ENCODE peak calls at places on chromosomes 12 and 14, in nine cellular contexts. G is epithelial cell of esophagus, Z is A673, E is GM06990, T is esophagus squamous epithelium, J is HCT116, B is OCI-LY7, Y is neuronal stem cell, D is HAP-1. O is an unnamed sample.

GRCh38 chr14:89137514-89138163 is 279.4 kb downstream of the FOXN3 start:
- DNase-seq in B (no peak), Y (no peak), D (no peak), E (no peak), Z (no peak), J (peak), G (peak), T (peak), O (no peak)

GRCh38 chr14:61517861-61518802 is 177.2 kb upstream of the HIF1A start:
- DNase-seq in B (no peak), G (no peak), J (no peak), Y (no peak), D (no peak), Z (no peak), T (no peak), E (no peak), O (no peak)

GRCh38 chr14:106436310-106436905 is 910.0 kb downstream of the TMEM121 start:
- DNase-seq in D (no peak), Y (no peak), G (peak), J (no peak), T (no peak), E (peak), Z (peak), B (peak), O (peak)

GRCh38 chr12:110108309-110109036 is 15.7 kb upstream of the IFT81 start:
- DNase-seq in T (no peak), G (no peak), Y (no peak), D (no peak), J (no peak), Z (no peak), E (no peak), B (no peak), O (no peak)

GRCh38 chr12:25743679-25744078 is 190.6 kb upstream of the LMNTD1 start:
- DNase-seq in E (no peak), Y (no peak), B (no peak), D (no peak), Z (peak), J (no peak), G (no peak), T (no peak), O (no peak)

GRCh38 chr12:53389702-53390101 is 9.7 kb downstream of the SP1 start:
- DNase-seq in Z (no peak), Y (no peak), G (no peak), J (no peak), T (no peak), B (no peak), D (no peak), E (no peak), O (no peak)

GRCh38 chr14:90518075-90518940 is 121.5 kb downstream of the CALM1 start:
- DNase-seq in E (no peak), J (no peak), D (no peak), B (no peak), G (no peak), Y (no peak), Z (no peak), T (no peak), O (no peak)

GRCh38 chr14:50025776-50026175 is 90.6 kb downstream of the VCPKMT start:
- DNase-seq in B (no peak), Z (no peak), E (no peak), G (peak), Y (no peak), D (no peak), J (no peak), T (no peak), O (peak)

GRCh38 chr12:64385468-64385867 is 5.1 kb downstream of the C12orf56 start:
- DNase-seq in D (no peak), E (no peak), G (peak), B (no peak), Z (no peak), Y (no peak), J (peak), T (no peak), O (no peak)

GRCh38 chr14:102909911-102910310 is 12.6 kb upstream of the AMN start:
- DNase-seq in G (no peak), Y (no peak), J (no peak), T (no peak), Z (no peak), E (no peak), B (no peak), D (no peak), O (no peak)

GRCh38 chr12:138898-139534 is 72.4 kb downstream of the IQSEC3 start:
- DNase-seq in B (no peak), J (no peak), T (no peak), Z (peak), D (no peak), Y (no peak), E (no peak), G (no peak), O (no peak)

GRCh38 chr12:34405286-34406227 is 383.3 kb downstream of the ALG10 start:
- DNase-seq in G (no peak), E (no peak), B (no peak), D (no peak), Y (no peak), Z (no peak), J (no peak), T (no peak), O (no peak)

GRCh38 chr14:102394717-102395378 is 32.1 kb downstream of the TECPR2 start:
- DNase-seq in E (no peak), B (no peak), G (no peak), T (no peak), J (no peak), D (no peak), Z (no peak), Y (no peak), O (peak)

GRCh38 chr12:57110189-57111045 is 745 bp downstream of the STAT6 start:
- DNase-seq in Y (no peak), T (no peak), B (peak), Z (peak), J (no peak), G (peak), D (peak), E (peak), O (peak)

GRCh38 chr12:93577222-93577621 is 4.7 kb downstream of the SOCS2 start:
- DNase-seq in Z (no peak), E (no peak), B (no peak), G (peak), T (no peak), J (no peak), D (no peak), Y (no peak), O (no peak)

GRCh38 chr12:16012086-16012485 is 101.0 kb downstream of the DERA start:
- DNase-seq in G (no peak), Y (no peak), T (no peak), J (no peak), E (no peak), D (no peak), Z (peak), B (no peak), O (no peak)

DNA sequence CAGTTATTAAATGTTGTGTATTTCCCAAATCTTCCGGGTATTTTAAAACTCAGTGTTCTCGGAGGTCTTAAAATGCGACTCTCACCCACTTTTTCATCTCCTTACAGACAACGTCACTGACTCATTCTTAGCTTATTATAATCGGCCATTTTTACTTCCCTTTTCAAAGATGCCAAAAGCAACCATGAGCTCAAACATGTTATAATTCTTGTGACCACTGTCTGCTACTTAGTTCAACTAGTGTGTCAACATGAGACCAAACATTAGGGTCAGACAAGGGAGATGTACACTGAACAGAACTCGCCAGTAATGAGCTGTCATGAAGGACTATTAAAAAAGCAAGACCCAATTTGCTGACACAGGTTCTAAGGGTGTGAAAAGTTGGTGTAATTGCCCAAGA is 4.2 kb upstream of the GRIP1 start:
- DNase-seq in Y (no peak), T (no peak), J (no peak), B (no peak), G (no peak), Z (peak), E (no peak), D (no peak), O (no peak)
- H3K4me3 ChIP-seq in Y (no peak), T (no peak), J (no peak), B (no peak), G (no peak), Z (no peak), E (no peak), D (no peak), O (no peak)

DNA sequence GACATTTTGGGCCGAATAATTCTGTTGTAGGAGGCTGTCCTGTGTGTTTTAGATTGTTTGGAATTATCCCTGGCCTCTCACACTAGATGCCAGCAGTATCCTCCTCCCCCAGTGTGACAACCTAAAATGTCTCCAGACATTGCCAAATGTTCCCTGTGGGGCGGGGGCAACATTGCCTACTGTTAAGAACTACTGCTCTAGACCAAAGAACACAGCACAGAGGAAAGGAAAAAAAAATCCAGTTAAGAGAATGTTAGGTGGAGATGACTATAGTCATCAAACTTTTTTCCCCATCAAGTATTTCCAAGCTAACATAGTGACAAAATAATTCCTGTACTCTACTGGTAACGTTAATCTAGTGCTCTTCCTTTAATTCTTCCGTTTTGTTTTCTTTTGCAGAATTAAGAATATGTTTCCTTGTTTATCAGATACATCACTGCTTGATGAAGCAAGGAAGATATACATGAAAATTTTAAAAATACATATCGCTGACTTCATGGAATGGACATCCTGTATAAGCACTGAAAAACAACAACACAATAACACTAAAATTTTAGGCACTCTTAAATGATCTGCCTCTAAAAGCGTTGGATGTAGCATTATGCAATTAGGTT is 3.6 kb downstream of the CDKN1B start:
- DNase-seq in T (no peak), Z (no peak), B (no peak), J (no peak), Y (no peak), E (no peak), G (no peak), D (no peak), O (no peak)
- H3K4me3 ChIP-seq in T (peak), Z (peak), B (peak), J (peak), Y (no peak), E (peak), G (peak), D (peak), O (peak)

GRCh38 chr12:51198568-51199400 is 19.1 kb downstream of the POU6F1 start:
- DNase-seq in G (no peak), B (no peak), J (no peak), Y (no peak), E (no peak), T (no peak), D (no peak), Z (no peak), O (no peak)
- H3K4me3 ChIP-seq in G (no peak), B (no peak), J (no peak), Y (no peak), E (no peak), T (no peak), D (no peak), Z (no peak), O (no peak)

GRCh38 chr14:99564256-99564902 is 39.6 kb downstream of the CCDC85C start:
- DNase-seq in J (no peak), B (no peak), E (no peak), T (no peak), Z (peak), G (no peak), D (no peak), Y (no peak), O (no peak)
- H3K4me3 ChIP-seq in J (no peak), B (no peak), E (no peak), T (no peak), Z (no peak), G (no peak), D (no peak), Y (no peak), O (no peak)

GRCh38 chr12:132603240-132604107 is 6.9 kb downstream of the LRCOL1 start:
- DNase-seq in Y (no peak), B (no peak), D (no peak), Z (no peak), T (no peak), J (no peak), G (no peak), E (no peak), O (no peak)
- H3K4me3 ChIP-seq in Y (no peak), B (no peak), D (no peak), Z (no peak), T (peak), J (no peak), G (no peak), E (no peak), O (no peak)

DNA sequence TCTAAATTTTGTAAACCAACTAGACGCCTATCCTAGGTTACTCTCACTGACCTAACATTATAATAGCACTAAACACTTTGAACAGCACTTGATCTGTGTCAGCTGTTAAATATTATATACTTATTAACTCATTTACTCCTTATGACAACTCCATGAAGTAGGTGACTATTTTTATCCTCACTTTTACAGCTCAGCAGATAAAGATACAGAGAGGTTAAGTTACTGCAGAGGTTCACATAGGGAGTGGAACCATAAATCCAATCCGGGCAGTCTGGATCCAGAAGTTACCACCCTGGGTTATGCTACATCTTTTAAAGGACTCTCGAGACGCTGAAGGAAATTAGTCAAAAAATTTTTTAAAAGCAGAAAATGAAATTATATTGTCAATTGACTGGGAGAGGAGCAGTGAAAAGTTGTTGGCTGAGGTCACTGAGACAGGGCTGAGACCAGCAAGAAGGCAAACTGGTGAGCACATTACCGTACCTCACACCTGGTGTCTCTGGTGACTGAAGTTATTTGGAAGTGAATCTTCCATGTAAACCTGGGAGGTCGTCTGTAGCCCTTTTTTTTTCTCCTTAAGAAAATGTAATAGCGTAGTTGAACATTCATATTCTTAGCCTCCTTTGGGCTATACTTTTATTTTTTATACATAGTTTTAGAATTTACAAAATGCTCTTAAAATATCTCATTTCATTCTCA is 1.2 kb upstream of the RIMKLB start:
- DNase-seq in Y (no peak), Z (no peak), D (no peak), T (no peak), E (no peak), J (no peak), B (peak), G (no peak), O (no peak)
- H3K4me3 ChIP-seq in Y (peak), Z (peak), D (peak), T (peak), E (peak), J (no peak), B (peak), G (peak), O (peak)

O was measured in Jurkat, Clone E6-1.